ENCODE peak calls at places on chromosomes 11 and 22, in four cellular contexts. A is H1, S is GM12878, P is HepG2. W is an unnamed sample.

GRCh38 chr11:24344222-24344621 is 152.6 kb upstream of the LUZP2 start:
- DNase-seq in A (no peak), S (no peak), P (no peak), W (no peak)

GRCh38 chr11:5380740-5381342 is 2.8 kb upstream of the OR51M1 start:
- DNase-seq in A (peak; percentile 70), S (no peak), P (peak; percentile 52), W (peak; percentile 78)

GRCh38 chr11:101706541-101706940 is 122.7 kb upstream of the TRPC6 start:
- DNase-seq in A (no peak), S (no peak), P (no peak), W (no peak)

GRCh38 chr11:69969890-69970784 is 108.0 kb upstream of the ANO1 start:
- DNase-seq in A (no peak), S (no peak), P (peak; percentile 97), W (no peak)

GRCh38 chr11:131688056-131688693 is 317.8 kb downstream of the NTM start:
- DNase-seq in A (peak; percentile 93), S (no peak), P (peak; percentile 9), W (peak; percentile 36)

GRCh38 chr22:35480143-35480542 is 60.5 kb upstream of the RASD2 start:
- DNase-seq in A (no peak), S (no peak), P (no peak), W (no peak)

GRCh38 chr11:1782831-1783724 is 19.4 kb upstream of the CTSD start:
- DNase-seq in A (no peak), S (no peak), P (no peak), W (no peak)

GRCh38 chr11:89347071-89347470 is 144.1 kb downstream of the NOX4 start:
- DNase-seq in A (no peak), S (no peak), P (no peak), W (no peak)

GRCh38 chr11:72119188-72119587 is 6.7 kb upstream of the ANAPC15 start:
- DNase-seq in A (no peak), S (no peak), P (no peak), W (no peak)

GRCh38 chr22:42947211-42947990 is 67.5 kb downstream of the PACSIN2 start:
- DNase-seq in A (no peak), S (no peak), P (peak; percentile 87), W (no peak)

GRCh38 chr22:37716708-37717107 is 19.9 kb downstream of the TRIOBP start:
- DNase-seq in A (no peak), S (no peak), P (no peak), W (no peak)

GRCh38 chr11:1949302-1949701 is 2.2 kb downstream of the MRPL23 start:
- DNase-seq in A (no peak), S (no peak), P (no peak), W (no peak)

GRCh38 chr11:108870373-108871020 is 205.6 kb downstream of the DDX10 start:
- DNase-seq in A (no peak), S (no peak), P (peak; percentile 15), W (no peak)

GRCh38 chr22:26483043-26483438 is 542 bp downstream of the HPS4 start:
- DNase-seq in A (no peak), S (no peak), P (no peak), W (no peak)

GRCh38 chr22:26485013-26485412 is 1.3 kb downstream of the SRRD start:
- DNase-seq in A (no peak), S (no peak), P (no peak), W (no peak)

GRCh38 chr22:26483439-26484359 is at the start of the genes HPS4 and SRRD:
- DNase-seq in A (peak; percentile 96), S (peak; percentile 56), P (peak; percentile 77), W (peak; percentile 81)

GRCh38 chr22:26485991-26486390 is 2.3 kb downstream of the SRRD start:
- DNase-seq in A (no peak), S (no peak), P (no peak), W (no peak)

GRCh38 chr22:26484360-26484706 is 656 bp downstream of the SRRD start:
- DNase-seq in A (no peak), S (no peak), P (no peak), W (no peak)
- TF ChIP-seq SUZ12 in A (no peak), S (no peak), P (no peak), W (no peak)

GRCh38 chr11:17259931-17260499 is 16.5 kb upstream of the NUCB2 start:
- DNase-seq in A (no peak), S (no peak), P (no peak), W (no peak)

GRCh38 chr11:17258670-17259069 is 17.9 kb upstream of the NUCB2 start:
- DNase-seq in A (no peak), S (no peak), P (no peak), W (no peak)

GRCh38 chr11:17259519-17259918 is 17.0 kb upstream of the NUCB2 start:
- DNase-seq in A (no peak), S (no peak), P (no peak), W (no peak)

GRCh38 chr11:17256512-17256911 is 20.0 kb upstream of the NUCB2 start:
- DNase-seq in A (no peak), S (no peak), P (no peak), W (no peak)

GRCh38 chr11:17257200-17257599 is 19.3 kb upstream of the NUCB2 start:
- DNase-seq in A (no peak), S (no peak), P (no peak), W (no peak)
- H3K9ac ChIP-seq in A (no peak overlapping the region), S (no peak overlapping the region), P (no peak overlapping the region), W (no peak overlapping the region)

GRCh38 chr11:29306527-29306926 is 710.3 kb downstream of the KCNA4 start:
- DNase-seq in A (no peak), S (no peak), P (no peak), W (no peak)
- TF ChIP-seq SUZ12 in A (no peak), S (no peak), P (no peak), W (no peak)

GRCh38 chr11:96162816-96163499 is 180.0 kb downstream of the MAML2 start:
- DNase-seq in A (no peak), S (no peak), P (no peak), W (no peak)
- H3K9ac ChIP-seq in A (no peak overlapping the region), S (no peak overlapping the region), P (no peak overlapping the region), W (no peak overlapping the region)

DNA sequence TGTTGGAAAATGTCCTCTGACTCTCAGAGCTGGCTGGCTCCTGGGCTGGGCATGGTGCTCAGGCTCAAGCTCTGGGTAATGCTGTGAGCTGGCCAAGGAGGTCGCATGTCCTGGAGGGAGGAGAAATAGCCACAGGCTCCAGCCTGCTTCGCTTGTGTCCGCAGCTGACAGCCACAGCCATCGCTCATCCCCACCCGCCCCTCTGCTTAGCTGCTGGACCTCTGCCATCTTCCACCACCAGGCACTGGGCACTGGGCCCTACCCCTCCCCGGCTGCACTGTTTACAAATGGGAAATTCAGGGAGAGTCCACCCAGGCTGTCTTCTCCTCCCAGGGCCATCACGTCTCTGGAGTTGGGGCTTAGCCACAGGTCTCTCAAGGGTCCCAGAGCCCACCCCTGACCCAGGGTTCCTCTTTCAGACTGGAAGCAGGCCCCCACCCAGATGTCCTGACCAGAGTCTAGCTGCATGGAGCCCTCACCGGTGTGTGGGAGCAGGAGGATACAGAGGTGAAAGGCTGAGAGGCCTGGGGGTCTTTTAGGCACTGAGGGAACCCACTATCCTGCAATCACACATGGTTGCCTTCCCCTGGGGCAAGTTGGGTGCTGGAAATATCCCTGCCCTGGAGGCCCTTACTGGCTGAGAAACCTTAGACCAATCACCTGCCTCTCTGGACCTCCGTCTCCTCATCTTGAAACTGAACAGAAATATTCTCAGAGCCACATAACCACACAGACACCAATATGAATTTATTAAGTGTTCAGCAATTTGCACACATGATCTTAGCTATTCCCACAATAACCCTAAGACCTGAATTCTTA is 62.7 kb downstream of the CD82 start:
- DNase-seq in A (no peak), S (no peak), P (no peak), W (no peak)
- TF ChIP-seq SUZ12 in A (no peak), S (no peak), P (no peak), W (no peak)

GRCh38 chr22:40592352-40593113 is 44.0 kb downstream of the MRTFA start:
- DNase-seq in A (no peak), S (peak; percentile 64), P (no peak), W (no peak)
- H3K9ac ChIP-seq in A (no peak overlapping the region), S (no peak overlapping the region), P (no peak overlapping the region), W (no peak overlapping the region)

GRCh38 chr11:107609384-107610218 is 18.7 kb downstream of the ELMOD1 start:
- DNase-seq in A (no peak), S (no peak), P (no peak), W (no peak)
- TF ChIP-seq SUZ12 in A (no peak), S (no peak), P (no peak), W (no peak)

GRCh38 chr22:47034905-47035419 is 272.5 kb downstream of the TBC1D22A start:
- DNase-seq in A (no peak), S (no peak), P (no peak), W (no peak)

GRCh38 chr22:47034076-47034808 is 271.8 kb downstream of the TBC1D22A start:
- DNase-seq in A (no peak), S (no peak), P (no peak), W (no peak)

GRCh38 chr22:47032091-47032943 is 269.9 kb downstream of the TBC1D22A start:
- DNase-seq in A (no peak), S (no peak), P (no peak), W (no peak)

GRCh38 chr22:47032956-47033647 is 270.7 kb downstream of the TBC1D22A start:
- DNase-seq in A (no peak), S (no peak), P (no peak), W (no peak)

DNA sequence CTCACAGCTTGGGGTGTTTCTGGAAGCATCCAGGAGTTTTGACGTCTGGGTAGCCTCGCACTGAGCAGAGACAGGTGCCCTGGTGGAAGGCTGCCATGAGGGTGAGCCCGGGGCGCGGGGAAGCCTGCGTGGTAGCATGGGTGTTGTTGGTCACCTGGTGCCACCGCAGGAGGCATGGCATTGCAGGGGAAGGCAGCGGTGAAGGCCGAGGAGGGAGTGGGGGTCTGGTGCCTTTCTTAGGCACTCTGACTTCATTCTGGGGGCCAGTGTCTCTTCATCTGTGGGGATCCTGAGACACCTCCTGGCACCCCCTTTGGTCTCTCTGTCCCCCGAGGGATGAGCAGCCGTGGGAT is 271.2 kb downstream of the TBC1D22A start:
- DNase-seq in A (no peak), S (no peak), P (no peak), W (no peak)
- H3K9ac ChIP-seq in A (no peak overlapping the region), S (no peak overlapping the region), P (no peak overlapping the region), W (no peak overlapping the region)

W was measured in NT2/D1.